ENCODE peak calls at places on chromosome 19, in six cellular contexts. P is colonic mucosa, Q is fibroblast of lung, J is IMR-90, S is aorta, W is ascending aorta. B is an unnamed sample. For H3K4me1, the result is how much of the 10 kb centered on the place peaks cover.

GRCh38 chr19:872266-872951 is 12.9 kb downstream of the CFD start:
- DNase-seq in Q (peak), W (no peak), J (peak), P (peak), S (peak), B (peak)

GRCh38 chr19:35396240-35396885 is 25.5 kb downstream of the GPR42 start:
- DNase-seq in W (no peak), J (no peak), Q (no peak), P (no peak), S (no peak), B (no peak)

GRCh38 chr19:39110263-39110967 is 15.2 kb upstream of the PAK4 start:
- DNase-seq in W (no peak), P (peak), J (no peak), Q (peak), S (peak), B (peak)

GRCh38 chr19:42028304-42029216 is 34.5 kb upstream of the ATP1A3 start:
- DNase-seq in Q (no peak), W (no peak), J (no peak), P (peak), S (no peak), B (no peak)

GRCh38 chr19:53057904-53058579 is 13.5 kb downstream of the ERVV-2 start:
- DNase-seq in P (no peak), Q (no peak), W (no peak), S (no peak), J (no peak), B (no peak)

GRCh38 chr19:44757057-44757734 is 8.7 kb downstream of the BCL3 start:
- DNase-seq in J (peak), S (peak), W (peak), P (no peak), Q (peak), B (no peak)

GRCh38 chr19:23699521-23699860 is 12.5 kb upstream of the ZNF675 start:
- DNase-seq in J (no peak), Q (no peak), W (no peak), P (no peak), S (no peak), B (no peak)

GRCh38 chr19:19550454-19550842 is 12.4 kb downstream of the CILP2 start:
- DNase-seq in J (peak), Q (no peak), W (no peak), S (no peak), P (no peak), B (no peak)

GRCh38 chr19:43715776-43716175 is at the start of gene IRGC:
- DNase-seq in S (no peak), Q (no peak), J (no peak), P (no peak), W (no peak), B (no peak)

GRCh38 chr19:38788478-38789243 is at the start of gene LGALS7B:
- DNase-seq in J (no peak), S (no peak), Q (no peak), P (no peak), W (no peak), B (no peak)

GRCh38 chr19:1847684-1848398 is 442 bp downstream of the REXO1 start:
- DNase-seq in S (no peak), P (peak), Q (peak), J (peak), W (no peak), B (no peak)

GRCh38 chr19:8338835-8339234 is 4.2 kb downstream of the KANK3 start:
- DNase-seq in P (no peak), S (no peak), W (no peak), Q (no peak), J (no peak), B (no peak)

GRCh38 chr19:19485161-19485997 is 30.0 kb downstream of the TSSK6 start:
- DNase-seq in W (no peak), J (peak), P (no peak), Q (peak), S (no peak), B (no peak)

GRCh38 chr19:35703343-35703742 is 1.0 kb upstream of the ZBTB32 start:
- DNase-seq in Q (no peak), P (no peak), W (no peak), S (no peak), J (no peak), B (no peak)

GRCh38 chr19:1407662-1408299 is 395 bp downstream of the DAZAP1 start:
- DNase-seq in Q (no peak), S (peak), W (no peak), J (no peak), P (peak), B (peak)

GRCh38 chr19:3516675-3517207 is 10.6 kb downstream of the FZR1 start:
- DNase-seq in S (no peak), Q (no peak), W (no peak), J (no peak), P (peak), B (no peak)

GRCh38 chr19:34232566-34233481 is 21.5 kb upstream of the GARRE1 start:
- DNase-seq in Q (peak), P (no peak), J (peak), W (peak), S (peak), B (no peak)

GRCh38 chr19:41951686-41952172 is 7.4 kb downstream of the RABAC1 start:
- DNase-seq in W (peak), P (peak), S (peak), Q (peak), J (peak), B (peak)

GRCh38 chr19:51467864-51468544 is 9.8 kb upstream of the SIGLEC8 start:
- DNase-seq in Q (no peak), J (no peak), S (no peak), W (peak), P (no peak), B (no peak)

GRCh38 chr19:5038631-5039271 is 69.8 kb downstream of the KDM4B start:
- DNase-seq in W (no peak), J (peak), P (no peak), S (no peak), Q (peak), B (no peak)

GRCh38 chr19:42695811-42696503 is 44.3 kb downstream of the PSG3 start:
- DNase-seq in Q (no peak), J (no peak), S (no peak), W (no peak), P (no peak), B (no peak)

GRCh38 chr19:4916292-4917082 is 7.2 kb downstream of the UHRF1 start:
- DNase-seq in Q (no peak), S (no peak), J (no peak), W (no peak), P (no peak), B (peak)

GRCh38 chr19:3679138-3679537 is 21.1 kb downstream of the PIP5K1C start:
- DNase-seq in S (no peak), W (no peak), J (no peak), Q (no peak), P (no peak), B (no peak)

GRCh38 chr19:34126966-34127365 is 45.3 kb upstream of the LSM14A start:
- DNase-seq in Q (no peak), S (no peak), P (no peak), W (no peak), J (no peak), B (no peak)

GRCh38 chr19:9075064-9075964 is 11.5 kb upstream of the OR1M1 start:
- DNase-seq in Q (peak), J (peak), S (peak), W (peak), P (peak), B (no peak)

GRCh38 chr19:35739275-35740107 is 2.8 kb downstream of the IGFLR1 start:
- DNase-seq in P (no peak), W (no peak), S (peak), J (no peak), Q (no peak), B (no peak)

DNA sequence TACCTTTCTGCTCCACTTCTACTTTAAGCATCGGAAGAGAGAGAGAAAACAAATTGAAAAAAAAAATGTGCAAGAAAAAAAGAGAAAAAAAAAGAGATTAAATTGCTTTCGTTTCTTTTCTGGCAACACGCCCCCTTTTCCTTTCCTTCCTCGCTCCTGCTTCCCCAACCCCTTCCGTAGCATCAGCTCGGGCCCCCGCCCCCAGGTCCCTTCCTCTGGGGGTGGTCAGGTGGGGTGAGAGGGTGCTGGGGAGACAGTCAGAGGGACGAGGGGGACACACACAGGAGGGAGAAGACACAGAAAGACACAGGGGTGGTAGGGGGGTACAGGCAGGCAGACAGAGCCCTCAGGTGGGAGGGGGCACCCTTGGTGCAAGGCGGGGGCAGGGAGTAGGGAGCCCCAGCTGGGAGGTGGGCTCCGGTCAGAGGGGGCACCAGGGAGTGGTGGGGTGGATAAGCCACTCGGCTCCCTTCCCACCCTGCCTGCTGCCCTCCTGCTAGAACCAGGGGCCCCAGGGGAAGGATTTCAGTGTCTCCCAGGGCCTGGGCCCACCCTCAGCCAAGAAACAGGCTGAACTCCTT is 30.7 kb upstream of the ASF1B start:
- DNase-seq in J (no peak), S (no peak), P (no peak), Q (no peak), W (no peak), B (no peak)
- H3K4me3 ChIP-seq in J (no peak), S (no peak), P (no peak), Q (no peak), W (no peak), B (peak)

GRCh38 chr19:10762656-10763055 is 44.8 kb downstream of the DNM2 start:
- DNase-seq in J (no peak), S (no peak), P (peak), W (no peak), Q (no peak), B (peak)

GRCh38 chr19:10764340-10764894 is 46.5 kb downstream of the DNM2 start:
- DNase-seq in S (no peak), W (no peak), P (peak), J (no peak), Q (no peak), B (no peak)

GRCh38 chr19:10761443-10762242 is 43.8 kb downstream of the DNM2 start:
- DNase-seq in W (no peak), J (no peak), Q (no peak), S (peak), P (peak), B (no peak)

GRCh38 chr19:10763828-10764339 is 46.0 kb downstream of the DNM2 start:
- DNase-seq in J (no peak), S (no peak), Q (no peak), P (no peak), W (no peak), B (no peak)

GRCh38 chr19:10763399-10763798 is 45.5 kb downstream of the DNM2 start:
- DNase-seq in S (no peak), P (no peak), W (no peak), Q (no peak), J (no peak), B (no peak)
- H3K27ac ChIP-seq in S (no peak), P (peak), W (no peak), Q (no peak), J (no peak), B (peak)

GRCh38 chr19:49558591-49558990 is 21.8 kb downstream of the NOSIP start:
- DNase-seq in S (no peak), J (no peak), P (no peak), W (no peak), Q (no peak), B (no peak)
- H3K4me1 ChIP-seq in S (under half), J (under half), P (under half), W (under half), Q (under half), B (half or more)

GRCh38 chr19:18280247-18281081 is 958 bp downstream of the JUND start:
- DNase-seq in Q (peak), P (peak), S (peak), W (peak), J (peak), B (peak)

GRCh38 chr19:18279266-18279515 is 2.2 kb downstream of the JUND start:
- DNase-seq in J (no peak), Q (no peak), S (no peak), W (no peak), P (no peak), B (no peak)

GRCh38 chr19:18281082-18282020 is at the start of gene JUND:
- DNase-seq in S (peak), W (peak), P (peak), J (peak), Q (peak), B (peak)

GRCh38 chr19:18279516-18280246 is 1.7 kb downstream of the JUND start:
- DNase-seq in S (peak), W (peak), J (peak), P (peak), Q (peak), B (peak)

GRCh38 chr19:18278521-18279265 is 2.7 kb downstream of the JUND start:
- DNase-seq in S (no peak), W (no peak), P (peak), Q (no peak), J (no peak), B (peak)
- H3K4me3 ChIP-seq in S (peak), W (peak), P (peak), Q (peak), J (peak), B (peak)

GRCh38 chr19:15264061-15264932 is 32.0 kb upstream of the EPHX3 start:
- DNase-seq in J (peak), P (peak), S (peak), Q (peak), W (peak), B (peak)
- H3K27ac ChIP-seq in J (peak), P (peak), S (peak), Q (peak), W (peak), B (no peak)

GRCh38 chr19:29450306-29450705 is 75.5 kb upstream of the VSTM2B start:
- DNase-seq in J (no peak), W (no peak), S (no peak), P (no peak), Q (no peak), B (no peak)

GRCh38 chr19:29446331-29446730 is 79.5 kb upstream of the VSTM2B start:
- DNase-seq in J (no peak), W (no peak), Q (no peak), P (no peak), S (no peak), B (no peak)

GRCh38 chr19:29445246-29445645 is 80.5 kb upstream of the VSTM2B start:
- DNase-seq in S (no peak), P (peak), J (no peak), W (no peak), Q (no peak), B (no peak)

GRCh38 chr19:29448046-29448445 is 77.7 kb upstream of the VSTM2B start:
- DNase-seq in W (no peak), J (no peak), S (no peak), P (no peak), Q (no peak), B (no peak)

GRCh38 chr19:29449371-29449770 is 76.4 kb upstream of the VSTM2B start:
- DNase-seq in W (no peak), P (peak), Q (no peak), S (no peak), J (no peak), B (no peak)
- H3K4me1 ChIP-seq in W (under half), P (under half), Q (under half), S (under half), J (under half), B (under half)

GRCh38 chr19:48490980-48491792 is 20.4 kb downstream of the LMTK3 start:
- DNase-seq in J (no peak), W (no peak), S (no peak), P (peak), Q (no peak), B (peak)
- H3K4me3 ChIP-seq in J (no peak), W (no peak), S (no peak), P (no peak), Q (no peak), B (no peak)

DNA sequence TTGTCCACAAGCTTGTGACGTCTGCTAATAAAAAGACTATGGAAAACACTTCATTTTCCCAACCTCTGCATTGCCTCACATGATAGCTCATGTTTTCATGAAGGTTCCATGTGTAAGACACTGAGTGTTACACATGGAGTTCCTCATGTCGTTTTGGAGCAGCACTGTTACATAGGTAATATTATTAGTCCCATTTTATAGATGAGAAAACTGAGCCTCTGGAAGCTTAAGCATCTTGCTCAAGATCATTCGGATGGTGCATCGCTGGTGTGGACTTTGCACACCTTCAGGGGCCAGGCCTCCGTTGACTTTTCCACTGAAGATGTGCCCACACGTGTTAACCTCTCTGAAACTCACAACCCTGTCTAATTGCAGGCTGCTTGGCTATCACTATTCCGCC is 743.4 kb downstream of the UQCRFS1 start:
- DNase-seq in S (no peak), W (no peak), Q (no peak), J (no peak), P (no peak), B (no peak)
- H3K27ac ChIP-seq in S (no peak), W (no peak), Q (no peak), J (no peak), P (peak), B (no peak)

B was measured in effector memory CD4-positive, alpha-beta T cell.